ENCODE peak calls at places on chromosomes 12 and 14, in seven cellular contexts. N is progenitor cell of endocrine pancreas, F is GM20000, R is foreskin fibroblast, M is ovary, Q is RWPE1, L is IMR-90. Z is an unnamed sample.

GRCh38 chr14:96852823-96853422 is 55.7 kb downstream of the VRK1 start:
- DNase-seq in N (no peak), F (peak; percentile 9), R (peak; percentile 34), M (no peak), Q (peak; percentile 22), L (peak; percentile 72), Z (no peak)

GRCh38 chr12:65798903-65799302 is 25.4 kb upstream of the HMGA2 start:
- DNase-seq in N (no peak), F (no peak), R (no peak), M (no peak), Q (no peak), L (no peak), Z (no peak)

GRCh38 chr14:100740196-100740825 is 13.6 kb downstream of the DLK1 start:
- DNase-seq in N (no peak), F (no peak), R (no peak), M (no peak), Q (no peak), L (no peak), Z (no peak)

GRCh38 chr12:75666980-75667359 is 155.6 kb upstream of the KRR1 start:
- DNase-seq in N (no peak), F (no peak), R (peak; percentile 81), M (no peak), Q (no peak), L (peak; percentile 92), Z (no peak)

GRCh38 chr12:122659579-122659978 is 43.6 kb downstream of the HCAR2 start:
- DNase-seq in N (no peak), F (no peak), R (no peak), M (no peak), Q (no peak), L (no peak), Z (no peak)

GRCh38 chr12:92421701-92422100 is 276.1 kb upstream of the BTG1 start:
- DNase-seq in N (no peak), F (no peak), R (peak; percentile 61), M (no peak), Q (no peak), L (peak; percentile 71), Z (no peak)

GRCh38 chr14:105153331-105153731 is 15.2 kb downstream of the JAG2 start:
- DNase-seq in N (no peak), F (no peak), R (no peak), M (no peak), Q (no peak), L (no peak), Z (no peak)

GRCh38 chr14:44712095-44712822 is 205.2 kb upstream of the FSCB start:
- DNase-seq in N (no peak), F (no peak), R (no peak), M (no peak), Q (no peak), L (no peak), Z (no peak)

GRCh38 chr14:73238262-73238852 is 1.1 kb downstream of the PAPLN start:
- DNase-seq in N (no peak), F (peak; percentile 58), R (peak; percentile 58), M (no peak), Q (peak; percentile 84), L (peak; percentile 73), Z (no peak)

GRCh38 chr14:82642425-82642824 is 1108.8 kb upstream of the SEL1L start:
- DNase-seq in N (peak; percentile 51), F (no peak), R (no peak), M (no peak), Q (no peak), L (no peak), Z (no peak)

GRCh38 chr12:20272801-20273200 is 95.5 kb upstream of the PDE3A start:
- DNase-seq in N (no peak), F (no peak), R (no peak), M (no peak), Q (no peak), L (no peak), Z (no peak)

GRCh38 chr14:50954811-50955372 is 10.6 kb upstream of the PYGL start:
- DNase-seq in N (no peak), F (peak; percentile 70), R (peak; percentile 50), M (no peak), Q (peak; percentile 59), L (peak; percentile 79), Z (no peak)

GRCh38 chr12:4771172-4771959 is 51.2 kb downstream of the GALNT8 start:
- DNase-seq in N (no peak), F (no peak), R (no peak), M (no peak), Q (no peak), L (no peak), Z (no peak)

GRCh38 chr14:34322940-34323418 is 139.1 kb downstream of the SPTSSA start:
- DNase-seq in N (peak; percentile 44), F (peak; percentile 76), R (peak; percentile 28), M (peak; percentile 31), Q (peak; percentile 59), L (peak; percentile 46), Z (peak; percentile 49)

GRCh38 chr14:39459795-39460478 is 27.7 kb upstream of the FBXO33 start:
- DNase-seq in N (no peak), F (no peak), R (no peak), M (no peak), Q (no peak), L (no peak), Z (no peak)

GRCh38 chr12:42565633-42566032 is 23.9 kb downstream of the PRICKLE1 start:
- DNase-seq in N (no peak), F (no peak), R (no peak), M (no peak), Q (no peak), L (no peak), Z (no peak)
- TF ChIP-seq CTCF in N (no peak), F (no peak), R (no peak), M (no peak), Q (no peak), L (peak; percentile 9), Z (no peak)

DNA sequence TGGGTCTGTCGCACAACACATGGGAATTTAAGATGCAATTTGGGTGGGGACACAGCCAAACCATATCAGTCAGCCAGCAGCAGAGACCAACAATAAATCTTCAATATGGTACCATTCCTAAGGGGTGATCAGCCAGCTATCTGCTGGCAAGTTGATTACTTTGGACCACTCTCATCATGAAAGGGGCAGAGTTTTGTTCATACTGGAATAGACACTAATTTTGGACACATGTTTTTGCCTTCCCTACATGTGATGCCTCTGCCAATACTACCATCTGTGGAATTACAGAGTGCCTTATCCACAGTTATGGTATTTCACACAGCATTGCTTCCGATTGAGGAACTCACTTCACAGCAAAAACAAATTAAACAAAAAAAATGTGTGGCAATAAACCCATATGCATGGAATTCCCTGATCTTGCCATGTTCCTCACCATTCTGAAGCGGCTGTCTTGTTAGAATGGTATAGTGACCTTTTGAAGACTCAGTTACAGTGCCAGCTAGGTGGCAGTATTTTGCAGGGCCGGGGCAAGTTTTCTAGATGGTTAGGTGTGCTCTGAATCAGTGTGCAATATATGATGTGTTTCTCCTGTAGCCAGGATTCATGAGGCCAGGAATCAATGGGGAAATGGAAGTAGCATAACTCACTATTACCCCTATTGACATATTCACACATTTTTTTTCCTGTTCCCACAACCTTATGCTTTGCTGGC is 179.0 kb upstream of the IGF1 start:
- DNase-seq in N (no peak), F (no peak), R (no peak), M (no peak), Q (no peak), L (no peak), Z (no peak)
- TF ChIP-seq CTCF in N (no peak), F (no peak), R (no peak), M (no peak), Q (no peak), L (no peak), Z (no peak)

DNA sequence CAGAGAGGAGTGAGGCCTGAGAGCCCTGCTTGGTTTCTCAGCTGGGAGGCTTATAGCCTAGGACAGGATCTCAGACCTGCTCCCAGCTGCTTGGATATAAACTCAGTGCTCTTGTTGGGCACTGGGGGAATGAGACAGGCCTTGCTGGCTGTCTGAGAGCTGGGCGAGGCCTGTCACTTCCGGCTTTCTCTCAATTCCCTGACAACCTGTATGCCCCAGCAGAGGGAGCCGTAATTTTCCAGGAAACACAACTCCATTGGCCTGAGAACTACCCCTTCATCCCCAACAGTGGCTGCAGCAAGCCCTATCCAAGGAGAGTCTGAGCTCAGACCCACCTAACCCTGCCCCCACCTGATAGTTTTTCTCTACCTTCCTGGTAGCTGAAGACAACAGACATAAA is 258.3 kb upstream of the STXBP6 start:
- DNase-seq in N (no peak), F (no peak), R (no peak), M (no peak), Q (no peak), L (no peak), Z (no peak)
- TF ChIP-seq CTCF in N (no peak), F (no peak), R (no peak), M (no peak), Q (no peak), L (no peak), Z (no peak)

DNA sequence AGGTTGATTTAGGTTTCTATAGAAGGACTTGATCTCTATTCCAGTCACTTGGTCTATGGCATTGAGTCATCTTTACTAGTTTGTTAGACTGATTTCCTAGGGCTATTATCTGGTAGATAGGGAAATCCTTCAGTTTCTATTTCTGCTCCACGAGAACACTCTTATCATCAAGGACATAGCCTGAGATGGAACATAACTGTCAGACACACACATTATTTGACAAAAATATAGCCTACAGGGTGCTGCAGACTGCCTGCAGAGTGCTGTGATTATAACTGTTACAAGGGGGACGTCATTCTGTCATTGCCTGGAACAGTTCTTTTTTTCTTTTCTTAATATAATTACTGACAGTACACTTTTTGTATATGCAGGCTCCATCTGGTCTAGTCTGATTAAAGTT is 82.0 kb downstream of the TMEM117 start:
- DNase-seq in N (no peak), F (no peak), R (no peak), M (no peak), Q (no peak), L (no peak), Z (no peak)
- TF ChIP-seq CTCF in N (no peak), F (no peak), R (no peak), M (no peak), Q (no peak), L (no peak), Z (no peak)

GRCh38 chr14:23360496-23360895 is 4.5 kb downstream of the EFS start:
- DNase-seq in N (no peak), F (no peak), R (no peak), M (no peak), Q (no peak), L (no peak), Z (peak; percentile 26)

GRCh38 chr14:23364164-23364571 is 804 bp downstream of the EFS start:
- DNase-seq in N (no peak), F (no peak), R (no peak), M (peak; percentile 51), Q (no peak), L (no peak), Z (no peak)

GRCh38 chr14:23361320-23361719 is 3.7 kb downstream of the EFS start:
- DNase-seq in N (no peak), F (no peak), R (peak; percentile 5), M (no peak), Q (no peak), L (peak; percentile 79), Z (no peak)

GRCh38 chr14:23361763-23362162 is 3.2 kb downstream of the EFS start:
- DNase-seq in N (no peak), F (no peak), R (no peak), M (no peak), Q (no peak), L (no peak), Z (peak; percentile 57)

DNA sequence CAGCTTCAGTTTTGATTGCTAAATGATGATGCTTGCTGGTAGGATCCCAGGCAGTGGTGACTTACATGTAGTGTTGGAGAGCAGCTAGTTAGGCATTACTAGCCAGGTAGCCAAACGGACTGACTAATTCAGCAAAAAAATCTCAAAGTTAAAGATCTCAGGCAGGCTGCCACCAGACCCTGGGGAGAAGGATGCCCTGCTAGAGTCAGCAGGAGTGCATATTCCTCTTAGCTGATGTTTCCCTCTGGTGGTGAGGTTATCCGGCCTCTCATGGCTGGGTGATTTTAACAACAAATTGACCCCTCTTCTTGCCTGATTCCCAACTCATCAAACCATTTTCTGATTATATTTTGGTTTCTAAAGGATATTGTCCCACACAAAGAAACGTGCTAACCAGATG is 2.8 kb downstream of the EFS start:
- DNase-seq in N (no peak), F (no peak), R (no peak), M (no peak), Q (no peak), L (peak; percentile 45), Z (no peak)
- TF ChIP-seq CTCF in N (no peak), F (no peak), R (peak; percentile 34), M (no peak), Q (no peak), L (peak; percentile 41), Z (peak; percentile 25)